ENCODE peak calls at places on chromosomes 3 and 15, in eight cellular contexts. G is mammary epithelial cell; Z is CD8-positive, alpha-beta T cell; A is heart right ventricle; J is SK-N-SH; F is GM23338; O is neural progenitor cell; B is ovary. C is an unnamed sample.
A peak's percentile ranks its signal among the peaks of the same experiment; 100 is the strongest.

GRCh38 chr3:44114142-44114541 is 127.5 kb upstream of the TOPAZ1 start:
- DNase-seq in O (peak; percentile 70), F (peak; percentile 83), G (no peak), B (no peak), J (peak; percentile 20), A (peak; percentile 36), Z (no peak), C (no peak)

GRCh38 chr3:36540898-36541518 is 160.7 kb downstream of the STAC start:
- DNase-seq in O (peak; percentile 71), A (no peak), Z (no peak), G (peak; percentile 11), J (no peak), B (no peak), F (peak; percentile 81), C (no peak)

GRCh38 chr3:195440379-195440778 is 2.4 kb downstream of the ACAP2 start:
- DNase-seq in A (no peak), G (no peak), O (no peak), J (no peak), B (no peak), F (no peak), Z (no peak), C (no peak)

GRCh38 chr3:162770556-162770955 is 1273.9 kb downstream of the OTOL1 start:
- DNase-seq in J (no peak), B (no peak), Z (no peak), G (no peak), F (no peak), O (no peak), A (no peak), C (no peak)

GRCh38 chr15:31360843-31361763 is 34.5 kb downstream of the KLF13 start:
- DNase-seq in O (peak; percentile 51), Z (peak; percentile 96), B (no peak), F (peak; percentile 48), G (no peak), J (peak; percentile 39), A (no peak), C (no peak)

GRCh38 chr3:71662056-71662455 is 63.1 kb downstream of the EIF4E3 start:
- DNase-seq in O (no peak), A (no peak), Z (no peak), F (no peak), B (no peak), G (peak; percentile 85), J (no peak), C (no peak)

GRCh38 chr15:101710806-101711205 is 13.5 kb downstream of the TARS3 start:
- DNase-seq in A (no peak), Z (no peak), B (no peak), F (peak; percentile 17), J (no peak), O (no peak), G (no peak), C (no peak)

GRCh38 chr15:99268431-99268830 is 17.1 kb downstream of the LRRC28 start:
- DNase-seq in J (no peak), O (no peak), A (no peak), B (no peak), F (no peak), G (no peak), Z (no peak), C (no peak)

GRCh38 chr3:43247556-43248186 is 38.7 kb upstream of the SNRK start:
- DNase-seq in J (no peak), Z (no peak), A (no peak), F (no peak), B (no peak), O (no peak), G (no peak), C (no peak)

GRCh38 chr3:86989611-86990010 is 1.3 kb downstream of the VGLL3 start:
- DNase-seq in O (no peak), A (no peak), G (no peak), Z (no peak), B (no peak), J (no peak), F (no peak), C (no peak)

GRCh38 chr15:51060058-51060598 is 34.6 kb downstream of the TNFAIP8L3 start:
- DNase-seq in Z (no peak), J (no peak), F (no peak), O (no peak), G (no peak), A (no peak), B (no peak), C (no peak)

GRCh38 chr15:51067510-51067909 is 27.2 kb downstream of the TNFAIP8L3 start:
- DNase-seq in G (no peak), A (no peak), J (no peak), B (no peak), Z (no peak), F (no peak), O (no peak), C (no peak)

GRCh38 chr15:51065781-51066180 is 28.9 kb downstream of the TNFAIP8L3 start:
- DNase-seq in A (no peak), O (no peak), Z (no peak), J (no peak), G (no peak), B (no peak), F (no peak), C (no peak)

GRCh38 chr15:51062736-51063135 is 32.0 kb downstream of the TNFAIP8L3 start:
- DNase-seq in G (no peak), A (no peak), J (no peak), Z (no peak), O (no peak), F (no peak), B (no peak), C (no peak)
- H3K27ac ChIP-seq in G (no peak overlapping the region), A (no peak overlapping the region), J (no peak overlapping the region), Z (no peak overlapping the region), O (no peak overlapping the region), F (no peak overlapping the region), B (no peak overlapping the region), C (no peak overlapping the region)

DNA sequence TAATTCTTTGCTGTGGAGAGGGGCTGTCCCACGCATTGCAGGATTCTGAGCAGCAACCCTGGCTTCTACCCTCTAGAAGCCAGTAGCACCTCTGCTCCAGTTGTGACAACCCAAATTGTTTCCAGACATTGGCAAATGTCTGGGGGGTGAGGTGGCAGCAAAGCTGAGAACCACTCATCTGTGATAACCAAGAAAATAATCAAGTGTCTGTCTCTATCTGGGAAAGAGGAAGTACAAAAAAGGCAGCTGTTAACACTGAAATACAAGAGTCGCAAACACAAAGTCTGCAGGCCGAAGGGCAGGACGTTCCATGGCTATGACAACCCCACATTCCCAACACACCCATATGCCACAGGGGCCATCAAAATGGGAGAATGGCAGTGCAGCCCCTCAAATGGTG is 42.2 kb upstream of the GNB5 start:
- DNase-seq in G (no peak), Z (no peak), A (no peak), B (no peak), O (no peak), F (no peak), J (no peak), C (no peak)
- H3K27ac ChIP-seq in G (no peak overlapping the region), Z (no peak overlapping the region), A (no peak overlapping the region), B (no peak overlapping the region), O (no peak overlapping the region), F (no peak overlapping the region), J (no peak overlapping the region), C (no peak overlapping the region)

GRCh38 chr3:127031046-127031810 is 48.3 kb downstream of the PLXNA1 start:
- DNase-seq in Z (no peak), G (no peak), J (no peak), F (no peak), A (peak; percentile 8), B (no peak), O (no peak), C (no peak)
- H3K27ac ChIP-seq in Z (no peak overlapping the region), G (no peak overlapping the region), J (no peak overlapping the region), F (no peak overlapping the region), A (no peak overlapping the region), B (no peak overlapping the region), O (no peak overlapping the region), C (no peak overlapping the region)

GRCh38 chr15:64006642-64007041 is 39.6 kb downstream of the DAPK2 start:
- DNase-seq in G (peak; percentile 80), O (no peak), Z (no peak), J (no peak), F (no peak), A (no peak), B (no peak), C (peak; percentile 72)

GRCh38 chr15:64009241-64009640 is 37.0 kb downstream of the DAPK2 start:
- DNase-seq in G (peak; percentile 65), J (no peak), Z (no peak), O (no peak), B (no peak), A (peak; percentile 52), F (no peak), C (peak; percentile 44)

GRCh38 chr15:64010719-64011118 is 35.6 kb downstream of the DAPK2 start:
- DNase-seq in F (no peak), O (no peak), A (peak; percentile 50), B (no peak), J (no peak), Z (peak; percentile 97), G (peak; percentile 95), C (peak; percentile 85)

GRCh38 chr15:64009798-64010241 is 36.5 kb downstream of the DAPK2 start:
- DNase-seq in Z (peak; percentile 69), G (peak; percentile 88), A (no peak), B (no peak), F (no peak), O (no peak), J (no peak), C (peak; percentile 68)

DNA sequence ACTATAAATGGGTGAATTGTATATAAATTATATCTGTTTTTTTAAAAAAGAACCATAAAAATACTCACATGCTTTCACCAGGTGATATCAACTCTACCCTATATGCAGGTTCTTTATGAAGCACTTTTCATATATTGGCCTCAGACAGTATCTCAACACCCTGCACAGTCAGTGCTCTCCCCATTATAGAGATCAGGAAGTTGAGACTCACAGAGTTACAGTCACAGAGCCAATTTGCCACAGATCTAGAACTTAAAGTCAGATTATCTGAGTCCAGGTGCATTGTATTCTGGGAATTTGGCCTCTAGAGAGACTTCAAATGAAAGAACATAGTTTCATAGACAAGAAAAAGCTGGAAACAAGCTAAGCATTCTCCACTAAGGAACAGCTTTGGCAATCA is 38.1 kb downstream of the DAPK2 start:
- DNase-seq in G (no peak), B (no peak), J (no peak), Z (no peak), A (no peak), F (no peak), O (no peak), C (no peak)
- H3K27ac ChIP-seq in G (no peak overlapping the region), B (no peak overlapping the region), J (no peak overlapping the region), Z (no peak overlapping the region), A (no peak overlapping the region), F (no peak overlapping the region), O (no peak overlapping the region), C (no peak overlapping the region)

GRCh38 chr3:154182322-154182922 is 61.2 kb downstream of the ARHGEF26 start:
- DNase-seq in Z (no peak), F (no peak), B (no peak), G (no peak), A (no peak), O (no peak), J (no peak), C (no peak)
- H3K27ac ChIP-seq in Z (no peak overlapping the region), F (no peak overlapping the region), B (no peak overlapping the region), G (no peak overlapping the region), A (no peak overlapping the region), O (no peak overlapping the region), J (no peak overlapping the region), C (no peak overlapping the region)

C was measured in epithelial cell of prostate.